ENCODE peak calls at places on chromosomes 3 and 15, in four cellular contexts. B, W, Z and L are unnamed samples.
A peak's percentile ranks its signal among the peaks of the same experiment; 100 is the strongest.

GRCh38 chr3:166282931-166283330 is 445.7 kb upstream of the BCHE start:
- DNase-seq in B (no peak), W (no peak), Z (no peak), L (no peak)

GRCh38 chr3:11944052-11944673 is 60.0 kb upstream of the SYN2 start:
- DNase-seq in B (peak; percentile 20), W (peak; percentile 47), Z (no peak), L (no peak)

GRCh38 chr3:197117107-197117506 is 87.5 kb upstream of the MELTF start:
- DNase-seq in B (no peak), W (no peak), Z (peak; percentile 5), L (no peak)

GRCh38 chr15:78859971-78860733 is 12.5 kb upstream of the MORF4L1 start:
- DNase-seq in B (peak; percentile 63), W (peak; percentile 87), Z (peak; percentile 44), L (no peak)

GRCh38 chr15:25684521-25685215 is 178.5 kb downstream of the ATP10A start:
- DNase-seq in B (no peak), W (peak; percentile 4), Z (no peak), L (no peak)

GRCh38 chr3:178669046-178669445 is 132.8 kb downstream of the KCNMB2 start:
- DNase-seq in B (no peak), W (no peak), Z (no peak), L (no peak)

GRCh38 chr3:58152225-58153015 is 58.4 kb downstream of the DNASE1L3 start:
- DNase-seq in B (no peak), W (no peak), Z (no peak), L (no peak)

GRCh38 chr3:164476631-164477030 is 601.7 kb downstream of the SI start:
- DNase-seq in B (no peak), W (no peak), Z (no peak), L (no peak)

GRCh38 chr3:121167374-121168139 is 259.6 kb downstream of the STXBP5L start:
- DNase-seq in B (no peak), W (peak; percentile 67), Z (no peak), L (no peak)

GRCh38 chr15:32033186-32033890 is 3.0 kb downstream of the CHRNA7 start:
- DNase-seq in B (no peak), W (no peak), Z (no peak), L (no peak)

GRCh38 chr3:16240229-16241023 is 24.3 kb downstream of the DPH3 start:
- DNase-seq in B (peak; percentile 74), W (no peak), Z (no peak), L (no peak)

GRCh38 chr3:22371592-22372291 is 620.7 kb upstream of the ZNF385D start:
- DNase-seq in B (no peak), W (no peak), Z (no peak), L (no peak)

GRCh38 chr3:177574232-177574856 is 377.1 kb upstream of the TBL1XR1 start:
- DNase-seq in B (no peak), W (peak; percentile 30), Z (no peak), L (no peak)

GRCh38 chr3:120348065-120348980 is 831 bp downstream of the LRRC58 start:
- DNase-seq in B (no peak), W (no peak), Z (no peak), L (no peak)

GRCh38 chr3:124172297-124172696 is 180.4 kb upstream of the ROPN1 start:
- DNase-seq in B (no peak), W (no peak), Z (no peak), L (no peak)

GRCh38 chr15:60651734-60652141 is 172.8 kb upstream of the ICE2 start:
- DNase-seq in B (no peak), W (no peak), Z (peak; percentile 52), L (no peak)

GRCh38 chr3:191809326-191809949 is 348.5 kb downstream of the PYDC2 start:
- DNase-seq in B (no peak), W (no peak), Z (no peak), L (no peak)

GRCh38 chr3:194711913-194712312 is 26.2 kb downstream of the FAM43A start:
- DNase-seq in B (no peak), W (no peak), Z (no peak), L (no peak)

GRCh38 chr3:184815046-184815930 is 3.3 kb downstream of the VPS8 start:
- DNase-seq in B (no peak), W (no peak), Z (no peak), L (no peak)

GRCh38 chr3:15527031-15527459 is 5.5 kb upstream of the COLQ start:
- DNase-seq in B (no peak), W (peak; percentile 20), Z (no peak), L (no peak)

GRCh38 chr15:29356807-29357206 is 87.2 kb upstream of the NSMCE3 start:
- DNase-seq in B (no peak), W (no peak), Z (no peak), L (no peak)

GRCh38 chr15:101128696-101129095 is 123.2 kb downstream of the CHSY1 start:
- DNase-seq in B (no peak), W (no peak), Z (no peak), L (no peak)

GRCh38 chr3:113431811-113432210 is 9.5 kb downstream of the CFAP44 start:
- DNase-seq in B (no peak), W (no peak), Z (no peak), L (no peak)

GRCh38 chr15:43954181-43954621 is 127.4 kb downstream of the WDR76 start:
- DNase-seq in B (no peak), W (no peak), Z (no peak), L (no peak)

GRCh38 chr3:39146083-39146501 is 7.3 kb downstream of the CSRNP1 start:
- DNase-seq in B (no peak), W (no peak), Z (no peak), L (no peak)
- TF ChIP-seq POLR2AphosphoS5 in B (no peak), W (no peak), Z (peak; percentile 20), L (no peak)

DNA sequence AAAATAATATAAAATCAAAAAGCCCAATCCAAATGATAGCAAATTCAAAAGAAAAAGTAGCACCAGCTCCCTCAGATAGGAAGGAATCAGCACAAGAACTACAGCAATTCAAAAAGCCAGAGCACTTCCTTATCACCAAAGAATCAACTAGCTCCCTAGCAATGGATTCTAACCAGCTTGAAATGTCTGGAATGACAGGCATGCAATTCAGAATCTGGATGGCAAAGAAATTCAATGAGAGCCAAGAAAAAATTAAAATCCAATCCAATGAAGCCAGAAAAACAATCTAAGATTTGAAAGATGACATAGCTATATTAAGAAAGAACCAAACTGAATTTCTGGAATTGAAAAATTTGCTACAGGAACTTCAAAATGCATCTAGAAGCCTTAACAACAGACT is 1334.4 kb upstream of the ALCAM start:
- DNase-seq in B (no peak), W (no peak), Z (no peak), L (no peak)
- TF ChIP-seq SPI1 in B (no peak), W (no peak), Z (no peak), L (no peak)

GRCh38 chr3:33991673-33992072 is 193.2 kb downstream of the PDCD6IP start:
- DNase-seq in B (no peak), W (peak; percentile 49), Z (no peak), L (no peak)
- TF ChIP-seq POLR2AphosphoS5 in B (no peak), W (no peak), Z (no peak), L (no peak)

GRCh38 chr15:73972984-73973682 is 19.0 kb downstream of the STOML1 start:
- DNase-seq in B (no peak), W (peak; percentile 89), Z (no peak), L (peak; percentile 73)

GRCh38 chr15:73968461-73968860 is 23.6 kb downstream of the STOML1 start:
- DNase-seq in B (no peak), W (no peak), Z (no peak), L (no peak)

GRCh38 chr15:73965094-73965729 is 26.9 kb downstream of the STOML1 start:
- DNase-seq in B (no peak), W (no peak), Z (no peak), L (no peak)

GRCh38 chr15:73965730-73966103 is 26.4 kb downstream of the STOML1 start:
- DNase-seq in B (no peak), W (no peak), Z (no peak), L (no peak)

GRCh38 chr15:73969151-73969759 is 22.8 kb downstream of the STOML1 start:
- DNase-seq in B (no peak), W (no peak), Z (no peak), L (no peak)
- TF ChIP-seq SPI1 in B (no peak), W (no peak), Z (no peak), L (no peak)

DNA sequence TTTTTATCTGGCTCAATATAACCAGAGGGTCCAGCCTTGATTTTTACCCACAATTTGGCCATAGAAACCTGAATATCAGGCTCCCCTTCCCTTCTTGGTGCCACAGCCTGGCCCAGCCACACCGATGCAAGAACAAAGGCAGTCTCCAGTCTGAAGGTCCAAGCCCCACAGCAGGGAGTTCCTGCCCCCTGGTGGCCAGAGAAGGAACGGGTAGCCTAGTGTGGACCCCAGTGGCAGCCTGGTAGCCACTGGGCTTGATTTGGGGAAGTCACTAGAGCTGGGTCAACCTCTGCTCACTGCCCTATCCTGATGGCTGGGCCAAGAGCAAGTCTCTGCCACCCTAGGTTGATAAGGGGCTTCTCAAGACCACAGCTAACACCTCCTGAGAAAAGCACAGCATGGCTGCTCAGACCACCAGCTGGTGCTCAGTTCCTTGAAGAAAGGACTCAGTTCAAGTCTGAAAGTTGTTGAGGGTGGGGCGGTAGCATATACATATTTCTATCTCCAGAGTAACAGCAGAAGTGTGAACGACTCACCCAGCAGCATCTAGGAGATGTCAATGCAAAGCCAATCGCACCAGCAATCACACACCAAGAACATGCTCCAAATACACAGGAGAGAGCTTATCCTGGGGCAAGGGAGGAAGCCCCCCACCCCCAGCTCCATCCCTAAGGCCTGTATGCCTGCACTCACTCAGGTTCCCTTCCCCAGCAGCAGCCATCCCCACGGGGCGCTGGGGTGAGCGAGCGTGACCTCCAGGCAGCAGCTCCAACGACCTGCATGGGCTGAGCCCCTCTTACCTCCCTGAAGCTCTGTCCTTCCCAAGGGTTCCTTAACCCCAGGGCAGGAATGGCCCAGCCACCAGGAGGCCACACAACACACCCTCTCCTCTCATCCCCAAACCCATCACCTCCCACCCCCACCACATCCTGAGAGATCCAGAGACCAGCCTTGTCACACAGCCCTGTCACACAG is 7.6 kb downstream of the PFKFB4 start:
- DNase-seq in B (peak; percentile 58), W (peak; percentile 79), Z (no peak), L (peak; percentile 79)
- TF ChIP-seq POLR2AphosphoS5 in B (no peak), W (no peak), Z (no peak), L (no peak)